ENCODE peak calls at places on chromosomes 5 and 9, in five cellular contexts. One of them, this sample, is unnamed.

GRCh38 chr5:115961413-115962238 is 649 bp upstream of the LVRN start:
- DNase-seq in PC-3: no peak
- DNase-seq in stomach: no peak
- DNase-seq in WERI-Rb-1: no peak
- DNase-seq in aorta: peak
- DNase-seq in this sample: peak

GRCh38 chr5:9350301-9350797 is 195.5 kb downstream of the SEMA5A start:
- DNase-seq in PC-3: peak
- DNase-seq in stomach: no peak
- DNase-seq in WERI-Rb-1: no peak
- DNase-seq in aorta: no peak
- DNase-seq in this sample: no peak

GRCh38 chr5:95053253-95053652 is 231.6 kb downstream of the MCTP1 start:
- DNase-seq in PC-3: no peak
- DNase-seq in stomach: no peak
- DNase-seq in WERI-Rb-1: no peak
- DNase-seq in aorta: no peak
- DNase-seq in this sample: no peak

GRCh38 chr5:172819569-172819968 is 14.5 kb upstream of the ERGIC1 start:
- DNase-seq in PC-3: no peak
- DNase-seq in stomach: no peak
- DNase-seq in WERI-Rb-1: no peak
- DNase-seq in aorta: peak
- DNase-seq in this sample: no peak

GRCh38 chr9:69249337-69249736 is 75.3 kb downstream of the TJP2 start:
- DNase-seq in PC-3: peak
- DNase-seq in stomach: no peak
- DNase-seq in WERI-Rb-1: no peak
- DNase-seq in aorta: no peak
- DNase-seq in this sample: peak

GRCh38 chr9:111851536-111851935 is 45.1 kb upstream of the UGCG start:
- DNase-seq in PC-3: peak
- DNase-seq in stomach: no peak
- DNase-seq in WERI-Rb-1: peak
- DNase-seq in aorta: no peak
- DNase-seq in this sample: no peak

GRCh38 chr9:78023003-78023741 is 8.4 kb downstream of the GNAQ start:
- DNase-seq in PC-3: no peak
- DNase-seq in stomach: peak
- DNase-seq in WERI-Rb-1: no peak
- DNase-seq in aorta: no peak
- DNase-seq in this sample: no peak

GRCh38 chr9:35714123-35714522 is 17.9 kb downstream of the TLN1 start:
- DNase-seq in PC-3: no peak
- DNase-seq in stomach: no peak
- DNase-seq in WERI-Rb-1: no peak
- DNase-seq in aorta: peak
- DNase-seq in this sample: no peak

GRCh38 chr5:167642779-167643517 is 648.5 kb upstream of the WWC1 start:
- DNase-seq in PC-3: peak
- DNase-seq in stomach: no peak
- DNase-seq in WERI-Rb-1: no peak
- DNase-seq in aorta: no peak
- DNase-seq in this sample: no peak

GRCh38 chr5:142545653-142546322 is 140.1 kb downstream of the FGF1 start:
- DNase-seq in PC-3: no peak
- DNase-seq in stomach: no peak
- DNase-seq in WERI-Rb-1: no peak
- DNase-seq in aorta: no peak
- DNase-seq in this sample: no peak

GRCh38 chr5:9716838-9717281 is 86.7 kb upstream of the TAS2R1 start:
- DNase-seq in PC-3: peak
- DNase-seq in stomach: no peak
- DNase-seq in WERI-Rb-1: no peak
- DNase-seq in aorta: no peak
- DNase-seq in this sample: no peak

GRCh38 chr5:9782806-9783560 is 152.8 kb upstream of the TAS2R1 start:
- DNase-seq in PC-3: peak
- DNase-seq in stomach: no peak
- DNase-seq in WERI-Rb-1: peak
- DNase-seq in aorta: no peak
- DNase-seq in this sample: no peak

GRCh38 chr9:127979015-127979332 is 1.8 kb downstream of the EEIG1 start:
- DNase-seq in PC-3: no peak
- DNase-seq in stomach: no peak
- DNase-seq in WERI-Rb-1: no peak
- DNase-seq in aorta: no peak
- DNase-seq in this sample: no peak
- H3K27ac ChIP-seq in PC-3: no peak
- H3K27ac ChIP-seq in stomach: peak
- H3K27ac ChIP-seq in WERI-Rb-1: no peak
- H3K27ac ChIP-seq in aorta: no peak
- H3K27ac ChIP-seq in this sample: peak

DNA sequence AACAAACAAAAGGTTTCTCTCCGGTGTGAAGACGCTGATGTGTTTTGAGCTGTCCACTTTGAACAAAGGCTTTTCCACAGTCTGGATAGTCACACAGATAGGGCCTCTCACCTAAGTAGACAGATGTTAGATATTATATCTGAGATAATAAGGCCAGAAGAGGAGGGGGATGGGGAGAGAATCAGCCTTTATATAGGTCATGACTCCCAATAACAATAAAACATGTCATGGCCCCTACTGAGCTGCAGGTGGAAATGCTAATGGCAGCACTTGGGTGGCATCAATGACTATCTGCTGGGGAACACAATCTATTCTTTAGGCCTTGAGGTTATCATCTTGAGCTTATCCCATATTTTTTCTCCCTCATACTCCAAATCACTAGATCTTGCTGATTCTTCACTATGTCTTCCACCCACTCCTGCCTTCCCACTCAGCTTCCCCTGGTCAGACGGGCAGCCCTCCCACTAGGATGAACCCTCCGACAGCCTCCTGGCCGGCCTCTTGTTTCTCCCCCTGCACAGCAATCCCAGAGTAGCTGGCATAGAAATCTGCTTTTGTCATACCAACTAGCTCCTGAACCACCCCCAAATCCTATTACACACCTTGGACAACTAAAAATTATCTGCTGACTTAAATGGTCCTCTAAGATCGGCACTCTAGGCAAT is 11.5 kb upstream of the SLC35D2 start:
- DNase-seq in PC-3: no peak
- DNase-seq in stomach: peak
- DNase-seq in WERI-Rb-1: no peak
- DNase-seq in aorta: peak
- DNase-seq in this sample: no peak
- H3K27ac ChIP-seq in PC-3: no peak
- H3K27ac ChIP-seq in stomach: no peak
- H3K27ac ChIP-seq in WERI-Rb-1: peak
- H3K27ac ChIP-seq in aorta: no peak
- H3K27ac ChIP-seq in this sample: no peak

GRCh38 chr5:34585601-34586104 is 70.5 kb upstream of the RAI14 start:
- DNase-seq in PC-3: peak
- DNase-seq in stomach: peak
- DNase-seq in WERI-Rb-1: no peak
- DNase-seq in aorta: no peak
- DNase-seq in this sample: no peak
- H3K27ac ChIP-seq in PC-3: peak
- H3K27ac ChIP-seq in stomach: peak
- H3K27ac ChIP-seq in WERI-Rb-1: no peak
- H3K27ac ChIP-seq in aorta: no peak
- H3K27ac ChIP-seq in this sample: no peak

GRCh38 chr5:1005904-1006655 is 2.5 kb upstream of the NKD2 start:
- DNase-seq in PC-3: no peak
- DNase-seq in stomach: no peak
- DNase-seq in WERI-Rb-1: peak
- DNase-seq in aorta: peak
- DNase-seq in this sample: peak
- H3K27ac ChIP-seq in PC-3: no peak
- H3K27ac ChIP-seq in stomach: no peak
- H3K27ac ChIP-seq in WERI-Rb-1: no peak
- H3K27ac ChIP-seq in aorta: no peak
- H3K27ac ChIP-seq in this sample: no peak

DNA sequence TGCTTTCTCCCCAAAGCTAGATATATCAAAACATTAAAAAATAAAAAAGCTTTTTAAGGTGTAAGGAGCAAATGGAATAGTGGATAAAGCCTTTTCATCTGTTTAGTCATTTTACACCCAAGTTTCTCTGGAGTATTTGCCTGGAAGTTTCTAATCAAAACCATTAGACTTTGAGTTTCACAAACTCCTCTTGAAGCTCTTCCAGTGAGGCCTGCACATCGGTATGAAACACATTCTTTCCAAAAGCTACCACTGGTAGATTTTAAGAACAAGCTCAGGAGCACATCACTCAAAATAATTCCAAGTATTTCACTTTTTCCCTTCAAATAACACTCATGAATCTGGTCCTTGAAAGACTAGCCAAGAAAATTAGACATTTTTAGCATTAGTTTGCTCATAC is 5.7 kb downstream of the TRIM52 start:
- DNase-seq in PC-3: no peak
- DNase-seq in stomach: no peak
- DNase-seq in WERI-Rb-1: no peak
- DNase-seq in aorta: no peak
- DNase-seq in this sample: no peak
- H3K27ac ChIP-seq in PC-3: no peak
- H3K27ac ChIP-seq in stomach: no peak
- H3K27ac ChIP-seq in WERI-Rb-1: no peak
- H3K27ac ChIP-seq in aorta: no peak
- H3K27ac ChIP-seq in this sample: no peak

GRCh38 chr5:43273552-43273951 is 39.7 kb downstream of the HMGCS1 start:
- DNase-seq in PC-3: no peak
- DNase-seq in stomach: no peak
- DNase-seq in WERI-Rb-1: no peak
- DNase-seq in aorta: no peak
- DNase-seq in this sample: peak
- H3K27ac ChIP-seq in PC-3: no peak
- H3K27ac ChIP-seq in stomach: no peak
- H3K27ac ChIP-seq in WERI-Rb-1: no peak
- H3K27ac ChIP-seq in aorta: no peak
- H3K27ac ChIP-seq in this sample: peak

DNA sequence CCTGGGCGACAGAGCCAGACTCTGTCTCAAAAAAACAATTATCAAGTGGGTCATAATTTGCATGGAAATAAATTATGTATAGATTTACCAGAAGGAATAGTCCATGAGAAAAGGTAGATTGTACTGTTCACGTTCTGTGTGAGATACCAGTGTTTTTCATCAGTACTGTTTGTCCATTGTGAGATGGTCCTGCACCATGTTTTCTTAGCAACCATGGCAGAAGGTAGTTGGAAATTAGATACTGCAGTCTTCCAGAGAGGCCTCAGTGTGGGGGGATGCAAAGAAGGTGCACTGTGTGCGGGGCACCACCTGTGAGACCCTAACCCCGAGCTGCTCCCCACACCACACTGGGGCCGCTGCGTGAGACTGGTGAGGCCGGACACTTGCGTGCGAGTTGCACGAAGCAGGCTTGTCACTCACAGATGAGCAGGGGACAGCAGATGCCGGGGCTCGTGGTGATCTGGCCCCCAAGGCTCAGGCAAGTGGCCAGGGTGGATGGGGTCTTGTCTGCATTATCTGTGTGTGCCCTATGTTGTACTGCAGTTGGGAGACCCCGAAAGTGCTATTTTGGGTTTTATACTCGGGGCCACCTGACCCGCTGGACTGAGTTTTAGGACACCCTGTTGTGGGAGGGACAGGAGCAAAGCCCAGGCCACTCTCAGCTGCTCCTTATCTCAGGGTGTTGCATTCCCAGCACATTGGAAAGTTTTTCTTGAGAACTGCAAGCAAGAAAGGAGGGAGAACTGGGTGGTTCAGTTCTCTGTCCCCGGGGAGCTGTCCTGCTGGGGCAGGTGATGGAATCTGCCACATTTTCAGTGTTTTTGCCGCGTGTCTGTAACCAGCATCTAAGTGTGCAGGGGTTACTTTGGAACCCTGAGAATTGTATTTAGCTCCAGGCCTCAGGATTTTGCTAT is 61.9 kb downstream of the EHMT1 start:
- DNase-seq in PC-3: no peak
- DNase-seq in stomach: no peak
- DNase-seq in WERI-Rb-1: no peak
- DNase-seq in aorta: no peak
- DNase-seq in this sample: no peak
- H3K27ac ChIP-seq in PC-3: no peak
- H3K27ac ChIP-seq in stomach: no peak
- H3K27ac ChIP-seq in WERI-Rb-1: no peak
- H3K27ac ChIP-seq in aorta: no peak
- H3K27ac ChIP-seq in this sample: no peak

GRCh38 chr9:72165821-72166547 is 16.7 kb downstream of the GDA start:
- DNase-seq in PC-3: peak
- DNase-seq in stomach: no peak
- DNase-seq in WERI-Rb-1: no peak
- DNase-seq in aorta: no peak
- DNase-seq in this sample: no peak

GRCh38 chr9:72156586-72156985 is 7.3 kb downstream of the GDA start:
- DNase-seq in PC-3: peak
- DNase-seq in stomach: no peak
- DNase-seq in WERI-Rb-1: no peak
- DNase-seq in aorta: no peak
- DNase-seq in this sample: no peak

GRCh38 chr9:72158680-72159079 is 9.4 kb downstream of the GDA start:
- DNase-seq in PC-3: no peak
- DNase-seq in stomach: no peak
- DNase-seq in WERI-Rb-1: no peak
- DNase-seq in aorta: no peak
- DNase-seq in this sample: no peak

GRCh38 chr9:72155282-72155677 is 6.0 kb downstream of the GDA start:
- DNase-seq in PC-3: no peak
- DNase-seq in stomach: no peak
- DNase-seq in WERI-Rb-1: no peak
- DNase-seq in aorta: no peak
- DNase-seq in this sample: no peak

DNA sequence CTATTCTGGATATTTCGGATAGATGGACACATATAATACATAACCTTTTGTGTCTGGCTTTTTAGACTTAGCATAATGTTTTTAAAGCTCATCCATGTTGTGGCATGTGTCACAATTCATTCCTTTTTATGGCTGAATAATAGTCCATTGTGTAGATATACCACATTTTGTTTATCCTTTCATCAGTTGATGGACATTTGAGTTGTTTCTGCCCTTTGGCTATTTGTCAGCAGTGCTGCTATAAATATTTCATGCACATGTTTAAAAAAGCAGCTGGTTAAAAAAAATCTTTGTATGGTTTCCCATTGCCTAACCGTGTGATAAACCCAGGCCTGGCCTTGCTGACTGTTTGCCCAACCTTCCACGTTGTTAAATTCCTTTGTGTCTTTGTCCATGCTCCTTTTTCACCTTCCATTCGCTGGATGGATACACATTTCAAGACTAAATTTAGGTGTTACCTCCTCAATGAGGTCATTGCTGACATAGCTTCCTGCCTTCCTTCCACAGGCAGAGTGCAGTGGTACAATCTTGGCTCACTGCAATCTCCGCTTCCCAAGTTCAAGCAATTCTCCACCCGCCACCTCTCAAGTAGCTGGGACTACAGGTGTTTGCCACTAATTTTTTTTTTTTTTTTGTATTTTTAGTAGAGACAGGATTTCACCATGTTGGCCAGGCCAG is 11.3 kb downstream of the GDA start:
- DNase-seq in PC-3: no peak
- DNase-seq in stomach: no peak
- DNase-seq in WERI-Rb-1: no peak
- DNase-seq in aorta: no peak
- DNase-seq in this sample: no peak
- H3K27ac ChIP-seq in PC-3: no peak
- H3K27ac ChIP-seq in stomach: no peak
- H3K27ac ChIP-seq in WERI-Rb-1: no peak
- H3K27ac ChIP-seq in aorta: no peak
- H3K27ac ChIP-seq in this sample: no peak

This sample was measured in thyroid gland.